ENCODE peak calls at places on chromosomes 11 and 22, in five cellular contexts. E is HT1080; L is NCI-H2081; F is activated naive CD8-positive, alpha-beta T cell treated with anti-CD3 and anti-CD28 coated beads for 36 hours; P is CD8-positive, alpha-beta memory T cell. T is an unnamed sample.
A peak's percentile ranks its signal among the peaks of the same experiment; 100 is the strongest.

GRCh38 chr11:78390809-78391208 is 26.8 kb downstream of the GAB2 start:
- DNase-seq in E (no peak), L (no peak), F (no peak), P (no peak), T (no peak)

GRCh38 chr11:112889446-112889845 is 71.8 kb upstream of the NCAM1 start:
- DNase-seq in E (no peak), L (no peak), F (no peak), P (no peak), T (no peak)

GRCh38 chr11:1750481-1750839 is at the start of gene IFITM10:
- DNase-seq in E (no peak), L (no peak), F (no peak), P (no peak), T (no peak)

GRCh38 chr22:30968015-30968923 is at the start of gene MORC2:
- DNase-seq in E (peak; percentile 52), L (peak; percentile 30), F (no peak), P (no peak), T (no peak)

GRCh38 chr22:23289851-23290724 is 109.8 kb downstream of the BCR start:
- DNase-seq in E (peak; percentile 51), L (no peak), F (peak; percentile 53), P (peak; percentile 45), T (peak; percentile 63)

GRCh38 chr11:38547464-38547863 is 1949.4 kb upstream of the RAG2 start:
- DNase-seq in E (no peak), L (no peak), F (no peak), P (no peak), T (no peak)

GRCh38 chr22:36528336-36528735 is 630 bp downstream of the EIF3D start:
- DNase-seq in E (no peak), L (no peak), F (no peak), P (no peak), T (no peak)

GRCh38 chr22:30392661-30393321 is 4.0 kb upstream of the SEC14L2 start:
- DNase-seq in E (no peak), L (no peak), F (no peak), P (no peak), T (no peak)

GRCh38 chr22:20624161-20624616 is 116.8 kb downstream of the MED15 start:
- DNase-seq in E (peak; percentile 21), L (no peak), F (peak; percentile 74), P (no peak), T (no peak)

GRCh38 chr11:68889948-68890446 is 13.6 kb downstream of the MRPL21 start:
- DNase-seq in E (no peak), L (no peak), F (no peak), P (no peak), T (peak; percentile 88)

GRCh38 chr11:125797641-125798040 is 9.7 kb downstream of the PATE3 start:
- DNase-seq in E (no peak), L (no peak), F (no peak), P (no peak), T (no peak)

GRCh38 chr11:1967641-1968225 is 20.6 kb downstream of the MRPL23 start:
- DNase-seq in E (no peak), L (no peak), F (no peak), P (no peak), T (no peak)

GRCh38 chr22:27990879-27991278 is 71.8 kb upstream of the PITPNB start:
- DNase-seq in E (peak; percentile 57), L (no peak), F (no peak), P (no peak), T (peak; percentile 33)

GRCh38 chr22:26586556-26587325 is 3.2 kb downstream of the TPST2 start:
- DNase-seq in E (no peak), L (no peak), F (no peak), P (no peak), T (no peak)

GRCh38 chr11:119853581-119854360 is 124.8 kb upstream of the NECTIN1 start:
- DNase-seq in E (no peak), L (no peak), F (no peak), P (no peak), T (no peak)

GRCh38 chr11:116579857-116580727 is 192.7 kb downstream of the BUD13 start:
- DNase-seq in E (no peak), L (peak; percentile 54), F (no peak), P (no peak), T (no peak)

GRCh38 chr11:20474176-20474950 is 86.8 kb downstream of the PRMT3 start:
- DNase-seq in E (no peak), L (no peak), F (no peak), P (no peak), T (no peak)

GRCh38 chr22:49719046-49719445 is 108.6 kb downstream of the BRD1 start:
- DNase-seq in E (no peak), L (no peak), F (no peak), P (no peak), T (no peak)

T was measured in A673.